ENCODE peak calls at places on chromosomes 12 and 14, in six cellular contexts. F is activated naive CD4-positive, alpha-beta T cell treated with anti-CD3 and anti-CD28 coated beads, Interleukin-2, amount 50 U/mL, for 16 hours; U is stimulated activated CD4-positive, alpha-beta T cell treated with anti-CD3 and anti-CD28 coated beads, Interleukin-1b, Interleukin-23, amount 100 ng/mL, for 48 hours; V is SK-N-SH; D is stimulated activated CD8-positive, alpha-beta memory T cell treated with anti-CD3 and anti-CD28 coated beads, Interleukin-4, amount 100 ng/mL, for 1 hour; M is NCI-H345. K is an unnamed sample.

GRCh38 chr12:90023207-90023870 is 314.7 kb upstream of the ATP2B1 start:
- DNase-seq in F (no peak), U (no peak), V (no peak), D (no peak), M (no peak), K (no peak)

GRCh38 chr12:15050664-15051063 is 77.8 kb downstream of the PDE6H start:
- DNase-seq in F (no peak), U (no peak), V (no peak), D (no peak), M (no peak), K (no peak)

GRCh38 chr14:105126970-105127307 is 41.6 kb downstream of the JAG2 start:
- DNase-seq in F (no peak), U (no peak), V (no peak), D (no peak), M (no peak), K (no peak)

GRCh38 chr12:31714406-31715271 is 14.2 kb downstream of the AMN1 start:
- DNase-seq in F (no peak), U (no peak), V (no peak), D (no peak), M (no peak), K (no peak)

GRCh38 chr12:6855322-6855721 is 3.4 kb downstream of the USP5 start:
- DNase-seq in F (no peak), U (no peak), V (no peak), D (no peak), M (no peak), K (no peak)

GRCh38 chr12:124917135-124917840 is 2.8 kb upstream of the UBC start:
- DNase-seq in F (peak), U (peak), V (peak), D (peak), M (no peak), K (peak)

GRCh38 chr12:64256166-64256800 is 34.2 kb upstream of the KICS2 start:
- DNase-seq in F (no peak), U (no peak), V (peak), D (no peak), M (peak), K (peak)

GRCh38 chr12:103626498-103626897 is 39.4 kb downstream of the STAB2 start:
- DNase-seq in F (no peak), U (no peak), V (peak), D (no peak), M (peak), K (no peak)

GRCh38 chr12:4643747-4644146 is 5.1 kb downstream of the AKAP3 start:
- DNase-seq in F (no peak), U (no peak), V (no peak), D (no peak), M (no peak), K (no peak)

GRCh38 chr12:25771062-25771461 is 187.4 kb upstream of the RASSF8 start:
- DNase-seq in F (no peak), U (no peak), V (no peak), D (no peak), M (no peak), K (peak)

GRCh38 chr12:6603095-6603567 is 4.0 kb downstream of the CHD4 start:
- DNase-seq in F (no peak), U (no peak), V (peak), D (no peak), M (no peak), K (no peak)

GRCh38 chr14:103562135-103562384 is 397 bp downstream of the BAG5 start:
- DNase-seq in F (no peak), U (no peak), V (no peak), D (no peak), M (no peak), K (peak)

GRCh38 chr12:127389923-127390322 is 877.0 kb upstream of the TMEM132C start:
- DNase-seq in F (no peak), U (no peak), V (no peak), D (no peak), M (no peak), K (peak)

GRCh38 chr12:88903333-88903732 is 323.1 kb upstream of the KITLG start:
- DNase-seq in F (no peak), U (no peak), V (no peak), D (no peak), M (no peak), K (no peak)

GRCh38 chr12:101935769-101936741 is 58.7 kb downstream of the DRAM1 start:
- DNase-seq in F (no peak), U (peak), V (no peak), D (no peak), M (no peak), K (peak)

GRCh38 chr12:6347367-6348338 is 5.8 kb upstream of the TNFRSF1A start:
- DNase-seq in F (no peak), U (no peak), V (no peak), D (no peak), M (no peak), K (peak)

GRCh38 chr14:70289138-70289537 is 70.3 kb downstream of the COX16 start:
- DNase-seq in F (peak), U (peak), V (no peak), D (no peak), M (no peak), K (no peak)

GRCh38 chr12:100404769-100405407 is 48.0 kb downstream of the SLC17A8 start:
- DNase-seq in F (no peak), U (peak), V (peak), D (no peak), M (peak), K (peak)

GRCh38 chr14:39683711-39684110 is 251.5 kb upstream of the FBXO33 start:
- DNase-seq in F (no peak), U (no peak), V (no peak), D (no peak), M (no peak), K (no peak)

GRCh38 chr12:93616584-93617101 is 44.2 kb downstream of the SOCS2 start:
- DNase-seq in F (no peak), U (no peak), V (no peak), D (no peak), M (no peak), K (peak)

GRCh38 chr14:103121846-103122577 is 1.2 kb upstream of the TNFAIP2 start:
- DNase-seq in F (no peak), U (no peak), V (peak), D (no peak), M (peak), K (no peak)

GRCh38 chr12:130013771-130014484 is 110.1 kb upstream of the TMEM132D start:
- DNase-seq in F (no peak), U (peak), V (peak), D (no peak), M (peak), K (peak)

GRCh38 chr12:129830796-129831195 is 73.0 kb downstream of the TMEM132D start:
- DNase-seq in F (no peak), U (no peak), V (no peak), D (no peak), M (no peak), K (no peak)

GRCh38 chr14:69701269-69701668 is 65.7 kb upstream of the SRSF5 start:
- DNase-seq in F (no peak), U (no peak), V (no peak), D (no peak), M (no peak), K (no peak)

GRCh38 chr12:12476836-12477531 is 85.7 kb downstream of the DUSP16 start:
- DNase-seq in F (no peak), U (no peak), V (no peak), D (no peak), M (no peak), K (no peak)

GRCh38 chr14:65107200-65107599 is 4.9 kb upstream of the MAX start:
- DNase-seq in F (no peak), U (no peak), V (no peak), D (no peak), M (no peak), K (no peak)

GRCh38 chr12:92661269-92661668 is 41.5 kb upstream of the PLEKHG7 start:
- DNase-seq in F (no peak), U (no peak), V (no peak), D (no peak), M (no peak), K (no peak)

GRCh38 chr12:38771871-38772270 is 133.5 kb downstream of the CPNE8 start:
- DNase-seq in F (peak), U (peak), V (no peak), D (no peak), M (no peak), K (no peak)

GRCh38 chr12:28446031-28446430 is 255.8 kb downstream of the CCDC91 start:
- DNase-seq in F (no peak), U (no peak), V (no peak), D (no peak), M (no peak), K (no peak)

GRCh38 chr12:43444940-43445564 is 107.0 kb downstream of the ADAMTS20 start:
- DNase-seq in F (peak), U (peak), V (peak), D (no peak), M (no peak), K (peak)

GRCh38 chr12:61780435-61780834 is 479.8 kb upstream of the USP15 start:
- DNase-seq in F (no peak), U (no peak), V (no peak), D (no peak), M (no peak), K (no peak)

GRCh38 chr12:84201976-84202375 is 710.6 kb downstream of the SLC6A15 start:
- DNase-seq in F (no peak), U (no peak), V (no peak), D (no peak), M (no peak), K (peak)

GRCh38 chr14:89384023-89384422 is 33.0 kb downstream of the FOXN3 start:
- DNase-seq in F (no peak), U (no peak), V (no peak), D (no peak), M (no peak), K (no peak)

GRCh38 chr12:81461163-81461562 is 298.0 kb downstream of the PPFIA2 start:
- DNase-seq in F (no peak), U (no peak), V (no peak), D (no peak), M (no peak), K (no peak)

GRCh38 chr12:64681200-64682052 is 71.1 kb downstream of the RASSF3 start:
- DNase-seq in F (no peak), U (peak), V (no peak), D (no peak), M (no peak), K (no peak)

GRCh38 chr14:104580961-104581360 is 1.4 kb downstream of the C14orf180 start:
- DNase-seq in F (no peak), U (no peak), V (peak), D (no peak), M (peak), K (no peak)